ENCODE peak calls at places on chromosomes 5 and 9, in nine cellular contexts. One of them, this sample, is unnamed.

GRCh38 chr5:103407399-103407798 is 148.8 kb downstream of the MACIR start:
- DNase-seq in astrocyte of the spinal cord: peak
- DNase-seq in cardiac muscle cell: no peak
- DNase-seq in PC-3: no peak
- DNase-seq in foreskin fibroblast: no peak
- DNase-seq in Peyer's patch: no peak
- DNase-seq in RWPE2: no peak
- DNase-seq in AG04449: no peak
- DNase-seq in mesothelial cell of epicardium: no peak
- DNase-seq in this sample: no peak

GRCh38 chr5:154437281-154437965 is 8.4 kb upstream of the SAP30L start:
- DNase-seq in astrocyte of the spinal cord: no peak
- DNase-seq in cardiac muscle cell: no peak
- DNase-seq in PC-3: no peak
- DNase-seq in foreskin fibroblast: no peak
- DNase-seq in Peyer's patch: no peak
- DNase-seq in RWPE2: no peak
- DNase-seq in AG04449: no peak
- DNase-seq in mesothelial cell of epicardium: no peak
- DNase-seq in this sample: no peak

GRCh38 chr5:172920447-172920849 is 38.8 kb upstream of the RPL26L1 start:
- DNase-seq in astrocyte of the spinal cord: peak
- DNase-seq in cardiac muscle cell: peak
- DNase-seq in PC-3: peak
- DNase-seq in foreskin fibroblast: peak
- DNase-seq in Peyer's patch: no peak
- DNase-seq in RWPE2: peak
- DNase-seq in AG04449: peak
- DNase-seq in mesothelial cell of epicardium: no peak
- DNase-seq in this sample: peak

GRCh38 chr9:34659592-34660253 is 2.7 kb downstream of the CCL27 start:
- DNase-seq in astrocyte of the spinal cord: no peak
- DNase-seq in cardiac muscle cell: no peak
- DNase-seq in PC-3: peak
- DNase-seq in foreskin fibroblast: no peak
- DNase-seq in Peyer's patch: no peak
- DNase-seq in RWPE2: no peak
- DNase-seq in AG04449: no peak
- DNase-seq in mesothelial cell of epicardium: no peak
- DNase-seq in this sample: no peak

GRCh38 chr9:130629443-130630090 is 34.8 kb upstream of the PRDM12 start:
- DNase-seq in astrocyte of the spinal cord: no peak
- DNase-seq in cardiac muscle cell: no peak
- DNase-seq in PC-3: no peak
- DNase-seq in foreskin fibroblast: no peak
- DNase-seq in Peyer's patch: no peak
- DNase-seq in RWPE2: no peak
- DNase-seq in AG04449: no peak
- DNase-seq in mesothelial cell of epicardium: no peak
- DNase-seq in this sample: no peak

GRCh38 chr5:175831507-175831906 is 39.9 kb upstream of the CPLX2 start:
- DNase-seq in astrocyte of the spinal cord: no peak
- DNase-seq in cardiac muscle cell: no peak
- DNase-seq in PC-3: no peak
- DNase-seq in foreskin fibroblast: no peak
- DNase-seq in Peyer's patch: no peak
- DNase-seq in RWPE2: no peak
- DNase-seq in AG04449: no peak
- DNase-seq in mesothelial cell of epicardium: no peak
- DNase-seq in this sample: no peak

GRCh38 chr9:470795-471194 is 256.1 kb downstream of the DOCK8 start:
- DNase-seq in astrocyte of the spinal cord: no peak
- DNase-seq in cardiac muscle cell: peak
- DNase-seq in PC-3: peak
- DNase-seq in foreskin fibroblast: peak
- DNase-seq in Peyer's patch: no peak
- DNase-seq in RWPE2: no peak
- DNase-seq in AG04449: no peak
- DNase-seq in mesothelial cell of epicardium: no peak
- DNase-seq in this sample: no peak

GRCh38 chr5:132074772-132075718 is 1.5 kb downstream of the CSF2 start:
- DNase-seq in astrocyte of the spinal cord: no peak
- DNase-seq in cardiac muscle cell: no peak
- DNase-seq in PC-3: no peak
- DNase-seq in foreskin fibroblast: no peak
- DNase-seq in Peyer's patch: no peak
- DNase-seq in RWPE2: no peak
- DNase-seq in AG04449: no peak
- DNase-seq in mesothelial cell of epicardium: no peak
- DNase-seq in this sample: no peak

GRCh38 chr5:76544268-76544926 is 78.8 kb downstream of the F2RL2 start:
- DNase-seq in astrocyte of the spinal cord: peak
- DNase-seq in cardiac muscle cell: peak
- DNase-seq in PC-3: peak
- DNase-seq in foreskin fibroblast: peak
- DNase-seq in Peyer's patch: peak
- DNase-seq in RWPE2: no peak
- DNase-seq in AG04449: no peak
- DNase-seq in mesothelial cell of epicardium: no peak
- DNase-seq in this sample: peak

GRCh38 chr5:97629281-97629680 is 446.2 kb upstream of the RIOK2 start:
- DNase-seq in astrocyte of the spinal cord: peak
- DNase-seq in cardiac muscle cell: peak
- DNase-seq in PC-3: no peak
- DNase-seq in foreskin fibroblast: peak
- DNase-seq in Peyer's patch: no peak
- DNase-seq in RWPE2: no peak
- DNase-seq in AG04449: peak
- DNase-seq in mesothelial cell of epicardium: no peak
- DNase-seq in this sample: peak

GRCh38 chr5:127518319-127518621 is 830 bp downstream of the PRRC1 start:
- DNase-seq in astrocyte of the spinal cord: peak
- DNase-seq in cardiac muscle cell: no peak
- DNase-seq in PC-3: peak
- DNase-seq in foreskin fibroblast: no peak
- DNase-seq in Peyer's patch: no peak
- DNase-seq in RWPE2: no peak
- DNase-seq in AG04449: no peak
- DNase-seq in mesothelial cell of epicardium: no peak
- DNase-seq in this sample: peak

GRCh38 chr5:100644776-100645175 is 109.6 kb downstream of the FAM174A start:
- DNase-seq in astrocyte of the spinal cord: no peak
- DNase-seq in cardiac muscle cell: no peak
- DNase-seq in PC-3: no peak
- DNase-seq in foreskin fibroblast: no peak
- DNase-seq in Peyer's patch: no peak
- DNase-seq in RWPE2: no peak
- DNase-seq in AG04449: no peak
- DNase-seq in mesothelial cell of epicardium: no peak
- DNase-seq in this sample: no peak

GRCh38 chr5:112005533-112005926 is 248.5 kb upstream of the NREP start:
- DNase-seq in astrocyte of the spinal cord: peak
- DNase-seq in cardiac muscle cell: no peak
- DNase-seq in PC-3: peak
- DNase-seq in foreskin fibroblast: peak
- DNase-seq in Peyer's patch: no peak
- DNase-seq in RWPE2: no peak
- DNase-seq in AG04449: no peak
- DNase-seq in mesothelial cell of epicardium: no peak
- DNase-seq in this sample: peak

GRCh38 chr9:89483592-89484474 is 14.1 kb downstream of the SEMA4D start:
- DNase-seq in astrocyte of the spinal cord: no peak
- DNase-seq in cardiac muscle cell: no peak
- DNase-seq in PC-3: no peak
- DNase-seq in foreskin fibroblast: no peak
- DNase-seq in Peyer's patch: peak
- DNase-seq in RWPE2: no peak
- DNase-seq in AG04449: no peak
- DNase-seq in mesothelial cell of epicardium: no peak
- DNase-seq in this sample: no peak

GRCh38 chr9:75803130-75803529 is 87.3 kb upstream of the PCSK5 start:
- DNase-seq in astrocyte of the spinal cord: peak
- DNase-seq in cardiac muscle cell: peak
- DNase-seq in PC-3: no peak
- DNase-seq in foreskin fibroblast: peak
- DNase-seq in Peyer's patch: no peak
- DNase-seq in RWPE2: no peak
- DNase-seq in AG04449: no peak
- DNase-seq in mesothelial cell of epicardium: no peak
- DNase-seq in this sample: peak

DNA sequence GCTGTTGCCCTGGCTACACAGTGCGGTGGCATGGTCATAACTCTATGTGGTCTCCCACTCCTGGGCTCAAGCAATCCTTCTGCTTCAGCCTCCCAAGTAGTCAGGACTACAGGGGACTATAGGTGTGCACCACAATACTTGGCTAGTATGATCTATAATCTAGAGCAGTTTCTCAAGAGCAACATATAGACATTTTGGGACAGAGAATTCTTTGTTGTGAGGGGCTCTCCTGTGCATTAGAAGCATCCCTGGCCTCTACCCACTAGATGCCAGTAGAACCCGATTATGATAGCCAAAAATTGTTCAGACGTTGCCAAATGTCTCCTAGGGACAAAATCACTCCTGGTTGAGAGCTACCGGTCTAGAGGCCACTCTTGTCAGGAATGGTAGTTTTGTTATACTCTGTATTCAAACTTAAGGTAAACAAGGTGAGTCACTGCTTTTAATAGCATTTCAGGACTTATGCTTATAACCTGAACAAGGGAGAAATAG is 7.2 kb downstream of the ANKHD1 start:
- DNase-seq in astrocyte of the spinal cord: no peak
- DNase-seq in cardiac muscle cell: no peak
- DNase-seq in PC-3: peak
- DNase-seq in foreskin fibroblast: no peak
- DNase-seq in Peyer's patch: no peak
- DNase-seq in RWPE2: no peak
- DNase-seq in AG04449: no peak
- DNase-seq in mesothelial cell of epicardium: no peak
- DNase-seq in this sample: no peak
- TF ChIP-seq CTCF in astrocyte of the spinal cord: no peak
- TF ChIP-seq CTCF in cardiac muscle cell: no peak
- TF ChIP-seq CTCF in PC-3: peak
- TF ChIP-seq CTCF in foreskin fibroblast: no peak
- TF ChIP-seq CTCF in Peyer's patch: no peak
- TF ChIP-seq CTCF in RWPE2: peak
- TF ChIP-seq CTCF in AG04449: no peak
- TF ChIP-seq CTCF in mesothelial cell of epicardium: no peak
- TF ChIP-seq CTCF in this sample: peak

GRCh38 chr9:31142456-31142855 is 1242.0 kb upstream of the ACO1 start:
- DNase-seq in astrocyte of the spinal cord: no peak
- DNase-seq in cardiac muscle cell: no peak
- DNase-seq in PC-3: no peak
- DNase-seq in foreskin fibroblast: no peak
- DNase-seq in Peyer's patch: no peak
- DNase-seq in RWPE2: no peak
- DNase-seq in AG04449: no peak
- DNase-seq in mesothelial cell of epicardium: no peak
- DNase-seq in this sample: no peak

GRCh38 chr9:31137850-31138160 is 1246.6 kb upstream of the ACO1 start:
- DNase-seq in astrocyte of the spinal cord: no peak
- DNase-seq in cardiac muscle cell: peak
- DNase-seq in PC-3: no peak
- DNase-seq in foreskin fibroblast: no peak
- DNase-seq in Peyer's patch: no peak
- DNase-seq in RWPE2: no peak
- DNase-seq in AG04449: no peak
- DNase-seq in mesothelial cell of epicardium: no peak
- DNase-seq in this sample: no peak

GRCh38 chr9:31136524-31136923 is 1247.9 kb upstream of the ACO1 start:
- DNase-seq in astrocyte of the spinal cord: no peak
- DNase-seq in cardiac muscle cell: no peak
- DNase-seq in PC-3: no peak
- DNase-seq in foreskin fibroblast: no peak
- DNase-seq in Peyer's patch: no peak
- DNase-seq in RWPE2: no peak
- DNase-seq in AG04449: no peak
- DNase-seq in mesothelial cell of epicardium: no peak
- DNase-seq in this sample: no peak

GRCh38 chr9:31137151-31137849 is 1247.1 kb upstream of the ACO1 start:
- DNase-seq in astrocyte of the spinal cord: peak
- DNase-seq in cardiac muscle cell: peak
- DNase-seq in PC-3: peak
- DNase-seq in foreskin fibroblast: peak
- DNase-seq in Peyer's patch: no peak
- DNase-seq in RWPE2: no peak
- DNase-seq in AG04449: no peak
- DNase-seq in mesothelial cell of epicardium: no peak
- DNase-seq in this sample: peak

GRCh38 chr9:31140316-31140715 is 1244.1 kb upstream of the ACO1 start:
- DNase-seq in astrocyte of the spinal cord: peak
- DNase-seq in cardiac muscle cell: peak
- DNase-seq in PC-3: peak
- DNase-seq in foreskin fibroblast: no peak
- DNase-seq in Peyer's patch: no peak
- DNase-seq in RWPE2: no peak
- DNase-seq in AG04449: no peak
- DNase-seq in mesothelial cell of epicardium: no peak
- DNase-seq in this sample: peak
- TF ChIP-seq CTCF in astrocyte of the spinal cord: peak
- TF ChIP-seq CTCF in cardiac muscle cell: peak
- TF ChIP-seq CTCF in PC-3: peak
- TF ChIP-seq CTCF in foreskin fibroblast: no peak
- TF ChIP-seq CTCF in Peyer's patch: no peak
- TF ChIP-seq CTCF in RWPE2: peak
- TF ChIP-seq CTCF in AG04449: no peak
- TF ChIP-seq CTCF in mesothelial cell of epicardium: peak
- TF ChIP-seq CTCF in this sample: peak

GRCh38 chr9:134663753-134664415 is 22.3 kb downstream of the COL5A1 start:
- DNase-seq in astrocyte of the spinal cord: no peak
- DNase-seq in cardiac muscle cell: no peak
- DNase-seq in PC-3: no peak
- DNase-seq in foreskin fibroblast: peak
- DNase-seq in Peyer's patch: no peak
- DNase-seq in RWPE2: no peak
- DNase-seq in AG04449: no peak
- DNase-seq in mesothelial cell of epicardium: no peak
- DNase-seq in this sample: no peak
- TF ChIP-seq CTCF in astrocyte of the spinal cord: peak
- TF ChIP-seq CTCF in cardiac muscle cell: peak
- TF ChIP-seq CTCF in PC-3: peak
- TF ChIP-seq CTCF in foreskin fibroblast: peak
- TF ChIP-seq CTCF in Peyer's patch: no peak
- TF ChIP-seq CTCF in RWPE2: no peak
- TF ChIP-seq CTCF in AG04449: peak
- TF ChIP-seq CTCF in mesothelial cell of epicardium: no peak
- TF ChIP-seq CTCF in this sample: peak

DNA sequence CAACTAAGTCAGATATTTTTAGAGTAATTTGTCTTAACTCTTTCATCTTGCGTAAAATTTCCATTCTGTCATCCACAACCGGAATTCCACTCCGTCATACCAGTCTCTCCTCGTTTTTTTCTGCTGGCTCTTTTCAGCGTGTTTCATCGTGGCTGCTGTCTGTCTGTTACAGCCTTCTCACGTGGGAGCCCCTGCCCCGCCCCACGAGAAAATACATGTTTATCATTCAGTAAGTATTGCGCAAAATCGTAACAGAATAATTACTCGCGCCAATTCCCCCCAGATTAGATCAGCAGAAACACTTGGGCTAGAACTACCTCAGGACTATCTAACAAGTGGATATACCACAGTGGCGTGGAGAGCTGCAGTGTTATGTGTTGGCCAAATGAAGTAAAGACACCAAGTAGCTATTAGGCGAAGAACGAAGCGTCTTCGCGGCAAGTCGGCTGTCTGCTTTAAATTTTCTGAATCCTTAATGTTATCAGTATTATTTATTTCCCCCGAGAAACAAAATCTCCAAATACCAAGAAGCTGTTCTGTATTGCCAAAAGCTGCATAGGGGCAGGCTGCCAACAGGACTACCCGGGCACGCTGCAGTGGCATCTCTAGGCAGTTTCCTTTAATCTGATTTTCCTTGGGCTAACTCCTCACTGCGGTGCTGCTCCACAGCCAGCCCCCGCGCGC is 566 bp upstream of the FOCAD start:
- DNase-seq in astrocyte of the spinal cord: peak
- DNase-seq in cardiac muscle cell: peak
- DNase-seq in PC-3: peak
- DNase-seq in foreskin fibroblast: peak
- DNase-seq in Peyer's patch: peak
- DNase-seq in RWPE2: no peak
- DNase-seq in AG04449: no peak
- DNase-seq in mesothelial cell of epicardium: no peak
- DNase-seq in this sample: peak
- TF ChIP-seq CTCF in astrocyte of the spinal cord: no peak
- TF ChIP-seq CTCF in cardiac muscle cell: no peak
- TF ChIP-seq CTCF in PC-3: no peak
- TF ChIP-seq CTCF in foreskin fibroblast: no peak
- TF ChIP-seq CTCF in Peyer's patch: no peak
- TF ChIP-seq CTCF in RWPE2: no peak
- TF ChIP-seq CTCF in AG04449: no peak
- TF ChIP-seq CTCF in mesothelial cell of epicardium: no peak
- TF ChIP-seq CTCF in this sample: no peak